ENCODE peak calls at places on chromosomes 12 and 14, in five cellular contexts. Y, S, E, R and A are unnamed samples.

GRCh38 chr14:85530626-85531025 is 682 bp downstream of the FLRT2 start:
- DNase-seq in S (no peak), Y (no peak), R (no peak), E (no peak), A (no peak)

GRCh38 chr12:117054279-117054678 is 44.9 kb downstream of the TESC start:
- DNase-seq in E (no peak), Y (no peak), S (no peak), R (no peak), A (no peak)

GRCh38 chr12:64318605-64319004 is 72.0 kb downstream of the C12orf56 start:
- DNase-seq in S (no peak), Y (no peak), R (peak), E (no peak), A (no peak)

GRCh38 chr12:22631863-22632463 is 7.0 kb downstream of the ETNK1 start:
- DNase-seq in R (peak), S (no peak), E (peak), Y (peak), A (no peak)

GRCh38 chr12:67925077-67925476 is 64.2 kb upstream of the IFNG-AS1 start:
- DNase-seq in S (no peak), R (no peak), Y (no peak), E (no peak), A (no peak)

GRCh38 chr14:102351023-102351422 is 11.7 kb downstream of the CINP start:
- DNase-seq in S (no peak), Y (no peak), E (no peak), R (no peak), A (no peak)

GRCh38 chr12:127081058-127081457 is 1185.9 kb upstream of the TMEM132C start:
- DNase-seq in Y (no peak), R (no peak), S (no peak), E (no peak), A (no peak)

GRCh38 chr12:127280393-127281275 is 986.3 kb upstream of the TMEM132C start:
- DNase-seq in Y (peak), S (no peak), R (no peak), E (peak), A (peak)

GRCh38 chr14:34043627-34044372 is 92.9 kb upstream of the EGLN3 start:
- DNase-seq in E (no peak), S (no peak), R (no peak), Y (peak), A (no peak)

GRCh38 chr12:34397591-34398365 is 375.5 kb downstream of the ALG10 start:
- DNase-seq in R (no peak), S (no peak), E (no peak), Y (no peak), A (peak)

GRCh38 chr12:45655186-45655585 is 74.3 kb upstream of the ARID2 start:
- DNase-seq in S (peak), Y (peak), R (peak), E (peak), A (no peak)

GRCh38 chr14:104753528-104754212 is 723 bp downstream of the SIVA1 start:
- DNase-seq in Y (no peak), S (no peak), R (no peak), E (no peak), A (no peak)

GRCh38 chr12:114835031-114835430 is 151.1 kb upstream of the TBX3 start:
- DNase-seq in E (no peak), Y (no peak), S (peak), R (peak), A (no peak)

GRCh38 chr12:57101892-57102695 is 9.1 kb downstream of the STAT6 start:
- DNase-seq in S (no peak), R (no peak), E (peak), Y (no peak), A (peak)

GRCh38 chr14:104390221-104390931 is 189.2 kb upstream of the C14orf180 start:
- DNase-seq in E (no peak), Y (no peak), R (no peak), S (no peak), A (no peak)

GRCh38 chr14:38469156-38469555 is 213.3 kb upstream of the CLEC14A start:
- DNase-seq in Y (no peak), S (no peak), R (peak), E (no peak), A (no peak)

GRCh38 chr14:103273847-103274615 is 60.0 kb upstream of the EIF5 start:
- DNase-seq in R (no peak), E (no peak), Y (no peak), S (no peak), A (no peak)

GRCh38 chr12:78929075-78929418 is 64.5 kb downstream of the SYT1 start:
- DNase-seq in Y (no peak), R (no peak), S (no peak), E (no peak), A (no peak)

GRCh38 chr14:51283402-51283825 is 43.4 kb downstream of the TMX1 start:
- DNase-seq in E (peak), R (peak), S (peak), Y (peak), A (no peak)

GRCh38 chr12:120352117-120352516 is 16.8 kb downstream of the MSI1 start:
- DNase-seq in E (peak), R (peak), S (peak), Y (no peak), A (no peak)

GRCh38 chr12:100427078-100427477 is 46.6 kb upstream of the NR1H4 start:
- DNase-seq in R (peak), E (no peak), S (peak), Y (no peak), A (no peak)

GRCh38 chr12:119369907-119370546 is 35.5 kb downstream of the CCDC60 start:
- DNase-seq in Y (no peak), R (no peak), E (no peak), S (no peak), A (no peak)

GRCh38 chr12:105100207-105100985 is 7.1 kb upstream of the WASHC4 start:
- DNase-seq in S (peak), R (peak), E (no peak), Y (no peak), A (no peak)

GRCh38 chr14:61416587-61416986 is 95.2 kb downstream of the PRKCH start:
- DNase-seq in Y (peak), S (no peak), E (no peak), R (no peak), A (no peak)

GRCh38 chr12:120283318-120283717 is 8.4 kb downstream of the RNU4-2 start:
- DNase-seq in Y (no peak), S (no peak), R (peak), E (no peak), A (no peak)

GRCh38 chr12:88309546-88309945 is 167.4 kb downstream of the TMTC3 start:
- DNase-seq in S (peak), E (no peak), R (peak), Y (no peak), A (no peak)